ENCODE peak calls at places on chromosomes 7 and 10, in four cellular contexts. One of them, this sample, is unnamed.

GRCh38 chr10:74044419-74044818 is 46.5 kb downstream of the VCL start:
- DNase-seq in HepG2: no peak
- DNase-seq in K562: no peak
- DNase-seq in H1: no peak
- DNase-seq in this sample: no peak

GRCh38 chr10:74329873-74330272 is 178.9 kb downstream of the ADK start:
- DNase-seq in HepG2: no peak
- DNase-seq in K562: no peak
- DNase-seq in H1: no peak
- DNase-seq in this sample: no peak

GRCh38 chr7:31384461-31384860 is 43.9 kb upstream of the NEUROD6 start:
- DNase-seq in HepG2: no peak
- DNase-seq in K562: no peak
- DNase-seq in H1: no peak
- DNase-seq in this sample: no peak

GRCh38 chr7:152383341-152384234 is 52.2 kb downstream of the KMT2C start:
- DNase-seq in HepG2: no peak
- DNase-seq in K562: peak; percentile 40
- DNase-seq in H1: no peak
- DNase-seq in this sample: no peak

GRCh38 chr10:82464419-82464818 is 589.4 kb downstream of the NRG3 start:
- DNase-seq in HepG2: no peak
- DNase-seq in K562: no peak
- DNase-seq in H1: no peak
- DNase-seq in this sample: no peak

GRCh38 chr7:50718876-50719275 is 63.8 kb downstream of the GRB10 start:
- DNase-seq in HepG2: peak; percentile 59
- DNase-seq in K562: no peak
- DNase-seq in H1: no peak
- DNase-seq in this sample: no peak

GRCh38 chr10:37667736-37668135 is 189.7 kb downstream of the ZNF248 start:
- DNase-seq in HepG2: no peak
- DNase-seq in K562: no peak
- DNase-seq in H1: no peak
- DNase-seq in this sample: no peak

GRCh38 chr7:67856046-67856445 is 859.4 kb downstream of the TYW1 start:
- DNase-seq in HepG2: no peak
- DNase-seq in K562: no peak
- DNase-seq in H1: peak; percentile 45
- DNase-seq in this sample: no peak

GRCh38 chr10:46547331-46547880 is 9.1 kb downstream of the GPRIN2 start:
- DNase-seq in HepG2: no peak
- DNase-seq in K562: no peak
- DNase-seq in H1: peak; percentile 48
- DNase-seq in this sample: no peak

GRCh38 chr10:75771606-75772005 is 340.2 kb downstream of the LRMDA start:
- DNase-seq in HepG2: no peak
- DNase-seq in K562: no peak
- DNase-seq in H1: no peak
- DNase-seq in this sample: no peak

GRCh38 chr10:90162464-90162863 is 461.1 kb downstream of the KIF20B start:
- DNase-seq in HepG2: no peak
- DNase-seq in K562: no peak
- DNase-seq in H1: no peak
- DNase-seq in this sample: no peak

GRCh38 chr7:40697653-40698052 is 562.8 kb downstream of the SUGCT start:
- DNase-seq in HepG2: no peak
- DNase-seq in K562: no peak
- DNase-seq in H1: no peak
- DNase-seq in this sample: no peak

GRCh38 chr10:44253769-44254462 is 131.0 kb downstream of the CXCL12 start:
- DNase-seq in HepG2: peak; percentile 49
- DNase-seq in K562: no peak
- DNase-seq in H1: no peak
- DNase-seq in this sample: peak; percentile 44

GRCh38 chr7:36967387-36967786 is 243.1 kb upstream of the AOAH start:
- DNase-seq in HepG2: peak; percentile 79
- DNase-seq in K562: peak; percentile 62
- DNase-seq in H1: no peak
- DNase-seq in this sample: peak; percentile 69

GRCh38 chr10:110584006-110584405 is 16.5 kb downstream of the SMC3 start:
- DNase-seq in HepG2: no peak
- DNase-seq in K562: no peak
- DNase-seq in H1: no peak
- DNase-seq in this sample: no peak

GRCh38 chr10:61899997-61900828 is 1.3 kb upstream of the ARID5B start:
- DNase-seq in HepG2: peak; percentile 26
- DNase-seq in K562: peak; percentile 77
- DNase-seq in H1: no peak
- DNase-seq in this sample: peak; percentile 34
- TF ChIP-seq POLR2A in HepG2: no peak
- TF ChIP-seq POLR2A in K562: no peak
- TF ChIP-seq POLR2A in H1: no peak
- TF ChIP-seq POLR2A in this sample: no peak

DNA sequence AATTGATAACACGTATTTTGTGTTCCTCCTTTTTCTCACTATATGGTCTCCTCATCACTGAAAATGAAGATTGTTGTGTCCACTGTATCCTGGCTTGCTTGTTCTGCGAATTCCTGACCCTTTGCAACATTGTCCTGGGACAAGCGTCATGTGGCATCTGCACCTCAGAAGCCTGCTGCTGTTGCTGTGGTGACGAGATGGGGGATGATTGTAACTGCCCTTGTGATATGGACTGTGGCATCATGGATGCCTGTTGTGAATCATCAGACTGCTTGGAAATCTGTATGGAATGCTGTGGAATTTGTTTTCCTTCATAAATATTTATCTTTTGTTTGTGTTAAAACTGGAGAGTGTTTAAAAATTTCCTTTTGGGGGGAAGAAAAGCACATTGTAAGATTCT is 93.7 kb downstream of the MDFIC start:
- DNase-seq in HepG2: no peak
- DNase-seq in K562: no peak
- DNase-seq in H1: no peak
- DNase-seq in this sample: peak; percentile 47
- TF ChIP-seq RNF2 in HepG2: no peak
- TF ChIP-seq RNF2 in K562: no peak
- TF ChIP-seq RNF2 in H1: no peak
- TF ChIP-seq RNF2 in this sample: no peak

DNA sequence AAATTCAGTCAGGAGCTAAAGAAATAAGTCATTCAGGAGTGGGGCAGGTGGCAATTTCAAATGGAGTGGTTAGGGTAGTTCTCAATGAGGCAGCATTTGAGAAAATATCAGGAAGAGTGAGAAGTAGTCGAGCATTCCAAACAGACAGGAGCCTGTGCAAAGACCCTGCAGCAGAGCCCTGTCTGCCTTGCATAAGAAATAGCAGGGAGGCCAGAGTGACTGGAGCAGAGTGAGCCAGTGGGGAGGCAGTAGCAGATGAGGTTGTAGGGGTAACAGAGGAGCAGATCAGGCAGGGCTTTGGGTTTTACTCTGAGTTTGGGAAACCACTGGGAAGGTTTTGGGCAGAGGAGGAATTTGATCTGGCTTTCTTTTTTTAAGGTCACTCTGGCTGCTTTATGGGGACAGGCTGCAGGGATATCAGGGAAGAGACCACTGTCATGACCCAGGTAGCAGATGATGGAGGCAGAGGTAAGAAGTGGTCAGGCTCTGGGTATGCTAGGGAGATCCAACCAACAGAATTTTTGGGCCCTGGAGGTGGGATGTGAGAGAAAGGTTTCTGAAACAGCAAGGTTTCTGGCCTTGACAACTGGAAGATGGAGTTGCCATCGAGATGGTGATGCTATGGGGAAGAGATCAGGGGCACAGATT is 1.3 kb upstream of the BLVRA start:
- DNase-seq in HepG2: no peak
- DNase-seq in K562: peak; percentile 44
- DNase-seq in H1: no peak
- DNase-seq in this sample: no peak
- TF ChIP-seq POLR2A in HepG2: no peak
- TF ChIP-seq POLR2A in K562: no peak
- TF ChIP-seq POLR2A in H1: no peak
- TF ChIP-seq POLR2A in this sample: no peak

GRCh38 chr10:26555719-26556368 is 117.7 kb downstream of the APBB1IP start:
- DNase-seq in HepG2: peak; percentile 24
- DNase-seq in K562: no peak
- DNase-seq in H1: no peak
- DNase-seq in this sample: peak; percentile 79
- TF ChIP-seq RNF2 in HepG2: no peak
- TF ChIP-seq RNF2 in K562: no peak
- TF ChIP-seq RNF2 in H1: no peak
- TF ChIP-seq RNF2 in this sample: no peak

DNA sequence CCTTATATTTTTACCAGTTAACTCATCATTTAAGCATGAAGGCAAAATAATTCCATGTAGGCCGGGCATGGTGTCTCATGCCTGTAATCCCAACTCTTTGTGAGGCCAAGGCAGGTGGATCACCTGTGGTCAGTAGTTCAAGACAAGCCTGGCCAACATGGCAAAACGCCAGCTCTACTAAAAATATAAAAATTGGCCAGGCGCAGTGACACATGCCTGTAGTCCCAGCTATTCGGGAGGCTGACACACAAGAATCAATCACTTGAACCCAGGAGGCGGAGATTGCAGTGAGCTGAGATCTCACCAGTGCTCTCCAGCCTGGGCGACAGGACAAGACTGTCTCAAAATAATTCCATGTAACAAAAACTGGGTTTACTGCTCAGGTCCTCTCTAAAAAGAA is 18.3 kb downstream of the HNRNPA2B1 start:
- DNase-seq in HepG2: no peak
- DNase-seq in K562: no peak
- DNase-seq in H1: no peak
- DNase-seq in this sample: no peak
- TF ChIP-seq POLR2A in HepG2: no peak
- TF ChIP-seq POLR2A in K562: no peak
- TF ChIP-seq POLR2A in H1: no peak
- TF ChIP-seq POLR2A in this sample: no peak

GRCh38 chr7:70637726-70638125 is 494.2 kb upstream of the GALNT17 start:
- DNase-seq in HepG2: no peak
- DNase-seq in K562: no peak
- DNase-seq in H1: no peak
- DNase-seq in this sample: no peak
- TF ChIP-seq RNF2 in HepG2: no peak
- TF ChIP-seq RNF2 in K562: no peak
- TF ChIP-seq RNF2 in H1: no peak
- TF ChIP-seq RNF2 in this sample: no peak

DNA sequence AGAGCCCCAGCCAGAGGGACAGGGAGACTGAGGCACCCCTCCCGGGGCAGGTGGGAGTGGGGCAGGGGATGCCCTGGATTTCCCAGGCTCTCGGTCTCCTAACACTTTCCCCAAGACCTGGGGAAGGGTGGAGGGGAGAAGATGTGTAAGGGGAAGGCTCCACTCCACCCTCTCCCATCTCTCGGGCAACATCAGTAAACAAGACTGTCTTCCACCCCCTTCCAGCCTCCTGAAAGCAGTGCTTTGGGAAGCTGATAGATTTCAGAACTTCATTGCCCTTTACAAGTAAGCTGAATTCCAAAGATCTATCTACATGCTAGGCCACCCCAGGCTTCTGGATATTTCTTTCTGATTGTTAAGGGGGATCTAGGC is 3.7 kb downstream of the FLNC start:
- DNase-seq in HepG2: no peak
- DNase-seq in K562: no peak
- DNase-seq in H1: no peak
- DNase-seq in this sample: no peak
- TF ChIP-seq POLR2A in HepG2: no peak
- TF ChIP-seq POLR2A in K562: no peak
- TF ChIP-seq POLR2A in H1: no peak
- TF ChIP-seq POLR2A in this sample: no peak

GRCh38 chr7:32506266-32507054 is 11.2 kb downstream of the AVL9 start:
- DNase-seq in HepG2: peak; percentile 10
- DNase-seq in K562: peak; percentile 90
- DNase-seq in H1: no peak
- DNase-seq in this sample: peak; percentile 71
- TF ChIP-seq RNF2 in HepG2: no peak
- TF ChIP-seq RNF2 in K562: peak; percentile 75
- TF ChIP-seq RNF2 in H1: no peak
- TF ChIP-seq RNF2 in this sample: no peak

GRCh38 chr10:104230490-104230889 is 1.7 kb downstream of the CFAP43 start:
- DNase-seq in HepG2: no peak
- DNase-seq in K562: no peak
- DNase-seq in H1: no peak
- DNase-seq in this sample: no peak

GRCh38 chr10:104234934-104235333 is 2.8 kb upstream of the CFAP43 start:
- DNase-seq in HepG2: no peak
- DNase-seq in K562: no peak
- DNase-seq in H1: no peak
- DNase-seq in this sample: no peak

GRCh38 chr10:104233817-104234216 is 1.7 kb upstream of the CFAP43 start:
- DNase-seq in HepG2: peak; percentile 25
- DNase-seq in K562: no peak
- DNase-seq in H1: no peak
- DNase-seq in this sample: peak; percentile 23

GRCh38 chr10:104232613-104233102 is 494 bp upstream of the CFAP43 start:
- DNase-seq in HepG2: peak; percentile 33
- DNase-seq in K562: no peak
- DNase-seq in H1: no peak
- DNase-seq in this sample: no peak

GRCh38 chr10:104231784-104232612 is at the start of gene CFAP43:
- DNase-seq in HepG2: peak; percentile 93
- DNase-seq in K562: peak; percentile 93
- DNase-seq in H1: peak; percentile 99
- DNase-seq in this sample: peak; percentile 96
- TF ChIP-seq POLR2A in HepG2: peak; percentile 49
- TF ChIP-seq POLR2A in K562: peak; percentile 54
- TF ChIP-seq POLR2A in H1: peak; percentile 43
- TF ChIP-seq POLR2A in this sample: peak; percentile 50

This sample was measured in A549.